ENCODE peak calls at places on chromosomes 3 and 15, in seven cellular contexts. One of them, this sample, is unnamed.

GRCh38 chr3:47578691-47579632 is at the start of gene CSPG5:
- DNase-seq in RWPE1: no peak
- DNase-seq in HL-60: no peak
- DNase-seq in GM12878: no peak
- DNase-seq in kidney: peak
- DNase-seq in sigmoid colon: no peak
- DNase-seq in gastrocnemius medialis: no peak
- DNase-seq in this sample: no peak

GRCh38 chr3:133384331-133385027 is 15.4 kb upstream of the BFSP2 start:
- DNase-seq in HL-60: peak
- DNase-seq in RWPE1: peak
- DNase-seq in gastrocnemius medialis: no peak
- DNase-seq in kidney: no peak
- DNase-seq in sigmoid colon: no peak
- DNase-seq in GM12878: no peak
- DNase-seq in this sample: no peak

GRCh38 chr15:87755226-87755625 is 501.3 kb downstream of the NTRK3 start:
- DNase-seq in kidney: no peak
- DNase-seq in sigmoid colon: no peak
- DNase-seq in RWPE1: no peak
- DNase-seq in GM12878: no peak
- DNase-seq in HL-60: no peak
- DNase-seq in gastrocnemius medialis: no peak
- DNase-seq in this sample: no peak

GRCh38 chr3:133457465-133458067 is 57.7 kb downstream of the BFSP2 start:
- DNase-seq in GM12878: no peak
- DNase-seq in gastrocnemius medialis: no peak
- DNase-seq in RWPE1: no peak
- DNase-seq in kidney: no peak
- DNase-seq in sigmoid colon: no peak
- DNase-seq in HL-60: no peak
- DNase-seq in this sample: no peak

GRCh38 chr15:62360286-62360685 is 195.2 kb upstream of the C2CD4B start:
- DNase-seq in HL-60: no peak
- DNase-seq in RWPE1: no peak
- DNase-seq in gastrocnemius medialis: no peak
- DNase-seq in GM12878: no peak
- DNase-seq in kidney: no peak
- DNase-seq in sigmoid colon: no peak
- DNase-seq in this sample: no peak

GRCh38 chr15:45112592-45113379 is 1.2 kb downstream of the DUOX2 start:
- DNase-seq in HL-60: no peak
- DNase-seq in RWPE1: no peak
- DNase-seq in kidney: peak
- DNase-seq in GM12878: no peak
- DNase-seq in gastrocnemius medialis: no peak
- DNase-seq in sigmoid colon: no peak
- DNase-seq in this sample: no peak

GRCh38 chr3:190323241-190323617 is 983 bp upstream of the CLDN1 start:
- DNase-seq in gastrocnemius medialis: no peak
- DNase-seq in kidney: no peak
- DNase-seq in RWPE1: no peak
- DNase-seq in GM12878: no peak
- DNase-seq in HL-60: peak
- DNase-seq in sigmoid colon: no peak
- DNase-seq in this sample: no peak

GRCh38 chr15:89364741-89365450 is 30.3 kb upstream of the POLG start:
- DNase-seq in GM12878: no peak
- DNase-seq in HL-60: peak
- DNase-seq in gastrocnemius medialis: no peak
- DNase-seq in sigmoid colon: no peak
- DNase-seq in kidney: no peak
- DNase-seq in RWPE1: no peak
- DNase-seq in this sample: no peak

GRCh38 chr3:123660900-123661299 is 76.0 kb upstream of the HACD2 start:
- DNase-seq in RWPE1: peak
- DNase-seq in sigmoid colon: peak
- DNase-seq in GM12878: no peak
- DNase-seq in gastrocnemius medialis: peak
- DNase-seq in HL-60: no peak
- DNase-seq in kidney: peak
- DNase-seq in this sample: peak

GRCh38 chr15:87167706-87168105 is 1088.0 kb downstream of the AGBL1 start:
- DNase-seq in sigmoid colon: no peak
- DNase-seq in RWPE1: peak
- DNase-seq in kidney: no peak
- DNase-seq in HL-60: no peak
- DNase-seq in GM12878: no peak
- DNase-seq in gastrocnemius medialis: no peak
- DNase-seq in this sample: no peak

GRCh38 chr3:53842436-53843194 is 3.6 kb downstream of the CHDH start:
- DNase-seq in RWPE1: no peak
- DNase-seq in sigmoid colon: no peak
- DNase-seq in kidney: peak
- DNase-seq in HL-60: no peak
- DNase-seq in gastrocnemius medialis: no peak
- DNase-seq in GM12878: no peak
- DNase-seq in this sample: no peak

GRCh38 chr3:141643391-141643790 is 94.7 kb upstream of the RNF7 start:
- DNase-seq in GM12878: no peak
- DNase-seq in kidney: no peak
- DNase-seq in sigmoid colon: no peak
- DNase-seq in gastrocnemius medialis: no peak
- DNase-seq in HL-60: no peak
- DNase-seq in RWPE1: no peak
- DNase-seq in this sample: no peak

GRCh38 chr3:25156526-25157075 is 271.5 kb upstream of the RARB start:
- DNase-seq in RWPE1: peak
- DNase-seq in HL-60: no peak
- DNase-seq in gastrocnemius medialis: peak
- DNase-seq in GM12878: no peak
- DNase-seq in kidney: no peak
- DNase-seq in sigmoid colon: no peak
- DNase-seq in this sample: no peak

GRCh38 chr3:13501958-13502790 is 22.1 kb downstream of the HDAC11 start:
- DNase-seq in sigmoid colon: no peak
- DNase-seq in HL-60: no peak
- DNase-seq in gastrocnemius medialis: no peak
- DNase-seq in RWPE1: no peak
- DNase-seq in kidney: peak
- DNase-seq in GM12878: no peak
- DNase-seq in this sample: no peak

GRCh38 chr3:188025555-188025954 is 128.4 kb upstream of the LPP start:
- DNase-seq in gastrocnemius medialis: no peak
- DNase-seq in GM12878: no peak
- DNase-seq in sigmoid colon: no peak
- DNase-seq in RWPE1: no peak
- DNase-seq in kidney: no peak
- DNase-seq in HL-60: no peak
- DNase-seq in this sample: no peak

GRCh38 chr15:91265431-91265940 is 165.4 kb downstream of the SV2B start:
- DNase-seq in HL-60: peak
- DNase-seq in gastrocnemius medialis: no peak
- DNase-seq in sigmoid colon: no peak
- DNase-seq in kidney: no peak
- DNase-seq in RWPE1: no peak
- DNase-seq in GM12878: no peak
- DNase-seq in this sample: no peak

GRCh38 chr3:89353465-89353864 is 246.0 kb downstream of the EPHA3 start:
- DNase-seq in sigmoid colon: no peak
- DNase-seq in RWPE1: peak
- DNase-seq in GM12878: no peak
- DNase-seq in gastrocnemius medialis: no peak
- DNase-seq in kidney: no peak
- DNase-seq in HL-60: no peak
- DNase-seq in this sample: no peak

GRCh38 chr3:64353256-64353655 is 128.0 kb upstream of the PRICKLE2 start:
- DNase-seq in GM12878: no peak
- DNase-seq in kidney: no peak
- DNase-seq in RWPE1: no peak
- DNase-seq in sigmoid colon: no peak
- DNase-seq in gastrocnemius medialis: no peak
- DNase-seq in HL-60: no peak
- DNase-seq in this sample: no peak

GRCh38 chr15:96351801-96352593 is 21.5 kb downstream of the NR2F2 start:
- DNase-seq in HL-60: no peak
- DNase-seq in kidney: peak
- DNase-seq in RWPE1: no peak
- DNase-seq in gastrocnemius medialis: no peak
- DNase-seq in GM12878: no peak
- DNase-seq in sigmoid colon: no peak
- DNase-seq in this sample: peak

GRCh38 chr3:129028866-129029265 is 27.8 kb downstream of the EFCC1 start:
- DNase-seq in kidney: no peak
- DNase-seq in GM12878: no peak
- DNase-seq in sigmoid colon: no peak
- DNase-seq in gastrocnemius medialis: no peak
- DNase-seq in HL-60: no peak
- DNase-seq in RWPE1: no peak
- DNase-seq in this sample: no peak

GRCh38 chr3:99878005-99878404 is 60.3 kb downstream of the CMSS1 start:
- DNase-seq in sigmoid colon: no peak
- DNase-seq in kidney: no peak
- DNase-seq in HL-60: no peak
- DNase-seq in GM12878: no peak
- DNase-seq in RWPE1: peak
- DNase-seq in gastrocnemius medialis: no peak
- DNase-seq in this sample: no peak

GRCh38 chr3:64260391-64260790 is 35.1 kb upstream of the PRICKLE2 start:
- DNase-seq in gastrocnemius medialis: no peak
- DNase-seq in sigmoid colon: no peak
- DNase-seq in GM12878: no peak
- DNase-seq in RWPE1: no peak
- DNase-seq in HL-60: no peak
- DNase-seq in kidney: no peak
- DNase-seq in this sample: no peak

GRCh38 chr15:57320543-57321220 is 55.6 kb upstream of the CGNL1 start:
- DNase-seq in HL-60: no peak
- DNase-seq in kidney: peak
- DNase-seq in GM12878: no peak
- DNase-seq in gastrocnemius medialis: no peak
- DNase-seq in RWPE1: no peak
- DNase-seq in sigmoid colon: no peak
- DNase-seq in this sample: no peak

DNA sequence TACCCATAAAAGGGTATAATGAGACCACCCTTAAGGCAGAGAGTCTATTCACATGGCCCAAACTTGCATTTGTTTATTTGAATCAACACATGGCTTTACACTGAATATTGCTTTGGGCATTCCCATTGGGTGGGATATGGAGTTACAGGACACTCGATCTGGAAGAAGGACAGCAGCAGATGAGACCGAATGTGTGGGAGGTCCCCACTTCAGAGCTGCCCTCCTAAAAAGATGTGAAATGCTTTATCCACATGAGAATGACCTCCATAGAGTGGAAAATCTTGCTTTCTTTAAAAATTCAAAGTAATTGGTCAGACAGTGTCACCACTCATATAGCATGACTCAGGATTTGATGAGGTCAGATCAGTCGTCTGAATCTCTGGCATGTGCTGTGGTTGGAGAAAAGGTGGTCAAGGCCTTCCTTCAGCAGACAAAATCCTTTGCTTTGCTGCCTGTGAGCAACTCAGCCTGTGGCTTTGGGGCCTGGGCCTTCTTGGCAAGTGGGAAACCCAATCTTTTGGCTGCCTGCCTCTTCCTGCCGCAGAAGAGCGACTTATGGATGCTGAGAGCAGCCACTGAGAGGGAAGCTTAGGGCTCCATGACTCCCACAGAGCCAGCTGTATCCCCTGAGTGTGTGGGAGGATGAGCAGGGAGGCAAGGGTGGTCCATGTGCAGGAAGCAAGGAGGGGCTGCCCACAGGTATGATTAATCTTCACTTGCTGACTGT is 39.3 kb downstream of the IL16 start:
- DNase-seq in kidney: no peak
- DNase-seq in gastrocnemius medialis: no peak
- DNase-seq in RWPE1: no peak
- DNase-seq in GM12878: no peak
- DNase-seq in sigmoid colon: no peak
- DNase-seq in HL-60: no peak
- DNase-seq in this sample: no peak
- H3K27ac ChIP-seq in kidney: no peak
- H3K27ac ChIP-seq in gastrocnemius medialis: no peak
- H3K27ac ChIP-seq in RWPE1: peak
- H3K27ac ChIP-seq in GM12878: no peak
- H3K27ac ChIP-seq in sigmoid colon: peak
- H3K27ac ChIP-seq in HL-60: no peak
- H3K27ac ChIP-seq in this sample: no peak

GRCh38 chr3:119380697-119381096 is 82.7 kb downstream of the TMEM39A start:
- DNase-seq in RWPE1: no peak
- DNase-seq in GM12878: no peak
- DNase-seq in gastrocnemius medialis: no peak
- DNase-seq in kidney: no peak
- DNase-seq in sigmoid colon: no peak
- DNase-seq in HL-60: no peak
- DNase-seq in this sample: no peak
- TF ChIP-seq CTCF in RWPE1: no peak
- TF ChIP-seq CTCF in GM12878: no peak
- TF ChIP-seq CTCF in gastrocnemius medialis: no peak
- TF ChIP-seq CTCF in kidney: peak
- TF ChIP-seq CTCF in sigmoid colon: no peak
- TF ChIP-seq CTCF in HL-60: no peak
- TF ChIP-seq CTCF in this sample: no peak

GRCh38 chr3:36894924-36895323 is 49.9 kb downstream of the TRANK1 start:
- DNase-seq in sigmoid colon: no peak
- DNase-seq in kidney: no peak
- DNase-seq in HL-60: no peak
- DNase-seq in GM12878: peak
- DNase-seq in RWPE1: no peak
- DNase-seq in gastrocnemius medialis: no peak
- DNase-seq in this sample: no peak
- H3K27ac ChIP-seq in sigmoid colon: no peak
- H3K27ac ChIP-seq in kidney: no peak
- H3K27ac ChIP-seq in HL-60: no peak
- H3K27ac ChIP-seq in GM12878: no peak
- H3K27ac ChIP-seq in RWPE1: no peak
- H3K27ac ChIP-seq in gastrocnemius medialis: no peak
- H3K27ac ChIP-seq in this sample: no peak

GRCh38 chr15:58762285-58762684 is 8.8 kb upstream of the MINDY2 start:
- DNase-seq in HL-60: no peak
- DNase-seq in kidney: no peak
- DNase-seq in RWPE1: no peak
- DNase-seq in gastrocnemius medialis: no peak
- DNase-seq in GM12878: no peak
- DNase-seq in sigmoid colon: no peak
- DNase-seq in this sample: no peak

GRCh38 chr15:58762731-58763130 is 8.4 kb upstream of the MINDY2 start:
- DNase-seq in RWPE1: no peak
- DNase-seq in sigmoid colon: no peak
- DNase-seq in GM12878: no peak
- DNase-seq in gastrocnemius medialis: no peak
- DNase-seq in kidney: no peak
- DNase-seq in HL-60: no peak
- DNase-seq in this sample: no peak

GRCh38 chr15:58760385-58761009 is 10.6 kb upstream of the MINDY2 start:
- DNase-seq in RWPE1: no peak
- DNase-seq in gastrocnemius medialis: no peak
- DNase-seq in GM12878: no peak
- DNase-seq in HL-60: peak
- DNase-seq in kidney: no peak
- DNase-seq in sigmoid colon: no peak
- DNase-seq in this sample: no peak

GRCh38 chr15:58758141-58758540 is 8.6 kb upstream of the ADAM10 start:
- DNase-seq in RWPE1: no peak
- DNase-seq in sigmoid colon: no peak
- DNase-seq in gastrocnemius medialis: no peak
- DNase-seq in HL-60: no peak
- DNase-seq in GM12878: no peak
- DNase-seq in kidney: no peak
- DNase-seq in this sample: no peak

GRCh38 chr15:58761010-58761388 is 10.1 kb upstream of the MINDY2 start:
- DNase-seq in GM12878: no peak
- DNase-seq in RWPE1: no peak
- DNase-seq in kidney: no peak
- DNase-seq in HL-60: no peak
- DNase-seq in sigmoid colon: no peak
- DNase-seq in gastrocnemius medialis: no peak
- DNase-seq in this sample: no peak
- TF ChIP-seq CTCF in GM12878: no peak
- TF ChIP-seq CTCF in RWPE1: no peak
- TF ChIP-seq CTCF in kidney: no peak
- TF ChIP-seq CTCF in HL-60: no peak
- TF ChIP-seq CTCF in sigmoid colon: no peak
- TF ChIP-seq CTCF in gastrocnemius medialis: no peak
- TF ChIP-seq CTCF in this sample: no peak